ENCODE peak calls at places on chromosomes 13 and 19, in ten cellular contexts. Z is Caco-2, T is prostate gland, D is uterus, W is transverse colon, J is fibroblast of the aortic adventitia, M is heart right ventricle, N is SK-N-SH, U is IMR-90, X is astrocyte of the cerebellum. Y is an unnamed sample.

GRCh38 chr19:41269055-41269454 is 4.9 kb downstream of the HNRNPUL1 start:
- DNase-seq in Z (no peak), N (no peak), J (no peak), X (no peak), T (no peak), M (no peak), U (no peak), D (no peak), W (no peak), Y (no peak)

GRCh38 chr13:74218291-74218690 is 84.1 kb upstream of the KLF12 start:
- DNase-seq in Z (no peak), J (no peak), T (no peak), M (no peak), X (no peak), D (no peak), N (no peak), U (no peak), W (no peak), Y (no peak)

GRCh38 chr19:17526922-17527321 is 15.5 kb downstream of the PGLS start:
- DNase-seq in Z (no peak), T (no peak), W (peak), U (no peak), X (no peak), D (no peak), M (no peak), J (no peak), N (no peak), Y (no peak)

GRCh38 chr19:38120471-38121030 is 103.5 kb downstream of the DPF1 start:
- DNase-seq in Z (no peak), D (no peak), J (no peak), W (no peak), X (no peak), N (no peak), M (no peak), U (no peak), T (no peak), Y (no peak)

GRCh38 chr19:42410371-42410770 is 16.8 kb downstream of the LIPE start:
- DNase-seq in W (no peak), J (no peak), M (no peak), D (no peak), X (no peak), U (no peak), N (no peak), T (no peak), Z (no peak), Y (no peak)

GRCh38 chr13:72920097-72920496 is 138.2 kb downstream of the PIBF1 start:
- DNase-seq in U (peak), Z (no peak), T (no peak), X (no peak), W (no peak), D (no peak), N (no peak), J (peak), M (no peak), Y (no peak)

GRCh38 chr13:38417727-38418126 is 68.1 kb downstream of the UFM1 start:
- DNase-seq in N (peak), X (no peak), M (no peak), T (no peak), D (no peak), U (peak), J (no peak), Z (peak), W (no peak), Y (no peak)

GRCh38 chr19:15010497-15011255 is 31.0 kb upstream of the SLC1A6 start:
- DNase-seq in U (no peak), N (no peak), J (no peak), X (no peak), W (no peak), M (no peak), D (no peak), T (no peak), Z (no peak), Y (no peak)

GRCh38 chr13:20461860-20462532 is 63.7 kb downstream of the CRYL1 start:
- DNase-seq in Z (no peak), D (peak), J (no peak), M (peak), T (no peak), U (no peak), W (no peak), X (peak), N (no peak), Y (no peak)

GRCh38 chr19:58154287-58154678 is 3.7 kb upstream of the ZNF329 start:
- DNase-seq in X (no peak), Z (no peak), N (no peak), M (peak), W (peak), T (peak), U (peak), J (peak), D (peak), Y (no peak)

GRCh38 chr13:40190656-40191100 is 475.8 kb downstream of the FOXO1 start:
- DNase-seq in N (peak), J (peak), D (peak), X (peak), W (peak), Z (peak), T (peak), M (no peak), U (peak), Y (no peak)

GRCh38 chr13:51644649-51645048 is 60.4 kb downstream of the WDFY2 start:
- DNase-seq in T (no peak), W (no peak), M (no peak), J (peak), Z (no peak), D (no peak), N (no peak), U (peak), X (no peak), Y (no peak)

GRCh38 chr13:66560189-66560588 is 669.9 kb downstream of the PCDH9 start:
- DNase-seq in D (no peak), M (no peak), Z (no peak), N (no peak), U (no peak), T (no peak), W (no peak), J (no peak), X (no peak), Y (no peak)

GRCh38 chr13:28584873-28585317 is 74.0 kb upstream of the POMP start:
- DNase-seq in J (peak), Z (no peak), W (no peak), U (peak), T (no peak), X (peak), M (no peak), D (no peak), N (no peak), Y (no peak)

GRCh38 chr13:58625703-58626389 is 994.3 kb downstream of the PCDH17 start:
- DNase-seq in T (no peak), X (no peak), Z (no peak), D (no peak), N (no peak), M (no peak), U (no peak), J (no peak), W (no peak), Y (no peak)

GRCh38 chr19:55459950-55460657 is 1.3 kb downstream of the ISOC2 start:
- DNase-seq in T (no peak), X (no peak), U (peak), W (no peak), M (no peak), D (no peak), J (peak), Z (no peak), N (peak), Y (no peak)

GRCh38 chr13:44471686-44472085 is 98.1 kb downstream of the SERP2 start:
- DNase-seq in N (no peak), U (peak), D (no peak), M (no peak), Z (no peak), X (no peak), T (no peak), J (peak), W (no peak), Y (no peak)

GRCh38 chr19:56866563-56866962 is 26.0 kb upstream of the PEG3 start:
- DNase-seq in T (no peak), Z (no peak), W (no peak), X (no peak), U (no peak), J (no peak), D (peak), M (no peak), N (peak), Y (no peak)

GRCh38 chr19:10089801-10090375 is 3.8 kb downstream of the SHFL start:
- DNase-seq in M (no peak), Z (no peak), U (no peak), D (no peak), J (no peak), N (no peak), W (no peak), T (no peak), X (no peak), Y (no peak)

GRCh38 chr13:49253310-49253709 is 5.6 kb downstream of the CDADC1 start:
- DNase-seq in Z (no peak), T (no peak), W (no peak), U (no peak), D (no peak), N (no peak), J (no peak), M (no peak), X (no peak), Y (no peak)

GRCh38 chr13:49248433-49249002 is 793 bp downstream of the CDADC1 start:
- DNase-seq in J (peak), Z (no peak), W (no peak), M (no peak), U (peak), D (peak), N (peak), X (peak), T (no peak), Y (no peak)

GRCh38 chr13:49246850-49247721 is 639 bp upstream of the CDADC1 start:
- DNase-seq in T (no peak), D (no peak), N (no peak), U (no peak), X (no peak), J (no peak), W (no peak), Z (no peak), M (no peak), Y (no peak)

DNA sequence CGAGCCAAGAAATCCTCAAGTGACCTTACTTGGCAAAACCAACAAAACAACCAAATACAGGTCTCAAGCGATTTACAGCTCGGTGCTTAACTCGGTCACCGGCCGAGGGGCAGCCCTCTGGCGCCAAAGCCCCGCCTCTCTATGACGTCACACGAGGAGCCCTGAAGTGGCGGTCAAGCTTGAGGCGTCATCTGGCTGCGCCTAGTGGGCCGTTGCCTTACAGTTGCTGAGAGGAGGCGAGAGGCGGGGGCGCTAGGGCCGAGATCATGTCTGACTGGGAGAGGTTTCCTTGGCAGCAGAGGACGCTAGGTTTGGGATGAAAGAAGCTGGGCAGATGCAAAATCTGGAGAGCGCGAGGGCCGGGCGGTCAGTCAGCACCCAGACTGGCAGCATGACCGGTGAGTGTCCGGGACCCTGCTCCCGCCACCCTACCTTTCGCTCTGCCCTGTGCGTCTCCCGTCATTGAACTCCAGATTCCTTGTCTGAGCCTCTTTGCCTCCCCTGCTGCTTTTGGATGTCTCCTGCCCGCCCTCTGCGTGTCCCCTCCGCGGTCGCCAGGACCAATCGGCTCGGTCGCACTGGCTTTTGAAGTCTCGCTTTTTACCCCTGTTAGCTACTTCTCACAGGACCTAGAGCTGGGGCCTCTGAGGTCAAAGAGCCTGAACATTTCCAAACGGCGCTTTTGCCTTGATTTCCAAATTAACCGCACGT is at the start of gene CDADC1:
- DNase-seq in D (peak), J (peak), X (peak), T (peak), M (peak), U (peak), N (peak), W (peak), Z (peak), Y (peak)
- TF ChIP-seq CTCF in D (peak), J (no peak), X (no peak), T (peak), M (no peak), U (peak), N (no peak), W (peak), Z (no peak), Y (no peak)

GRCh38 chr13:99955107-99955746 is 16.3 kb downstream of the ZIC5 start:
- DNase-seq in Z (no peak), N (no peak), W (no peak), D (no peak), M (no peak), T (no peak), X (no peak), J (no peak), U (no peak), Y (no peak)
- H3K4me3 ChIP-seq in Z (no peak), N (no peak), W (no peak), D (no peak), M (no peak), T (no peak), X (peak), J (no peak), U (no peak), Y (no peak)

GRCh38 chr13:36882829-36883390 is 37.1 kb downstream of the SMAD9 start:
- DNase-seq in J (no peak), N (no peak), T (no peak), W (no peak), U (no peak), X (no peak), D (no peak), Z (peak), M (no peak), Y (no peak)
- TF ChIP-seq CTCF in J (no peak), N (no peak), T (no peak), W (no peak), U (no peak), X (no peak), D (no peak), Z (no peak), M (no peak), Y (no peak)

GRCh38 chr19:47423203-47423882 is 4.0 kb upstream of the MEIS3 start:
- DNase-seq in M (no peak), N (no peak), U (no peak), X (no peak), T (no peak), W (no peak), J (no peak), Z (no peak), D (no peak), Y (no peak)

GRCh38 chr19:47422417-47423163 is 3.3 kb upstream of the MEIS3 start:
- DNase-seq in X (no peak), Z (no peak), J (no peak), T (no peak), W (no peak), N (no peak), D (no peak), U (no peak), M (no peak), Y (no peak)

GRCh38 chr19:47421844-47422395 is 2.6 kb upstream of the MEIS3 start:
- DNase-seq in D (peak), W (no peak), J (no peak), X (no peak), T (no peak), U (no peak), M (no peak), N (peak), Z (no peak), Y (no peak)

GRCh38 chr19:47419789-47420188 is 462 bp upstream of the MEIS3 start:
- DNase-seq in Z (no peak), J (no peak), N (no peak), X (no peak), M (no peak), U (no peak), W (no peak), D (no peak), T (no peak), Y (no peak)

GRCh38 chr19:47421244-47421786 is 2.0 kb upstream of the MEIS3 start:
- DNase-seq in M (no peak), Z (no peak), J (no peak), T (no peak), D (no peak), N (no peak), X (no peak), W (no peak), U (no peak), Y (no peak)
- H3K4me3 ChIP-seq in M (no peak), Z (no peak), J (no peak), T (no peak), D (no peak), N (no peak), X (no peak), W (no peak), U (no peak), Y (no peak)